ENCODE peak calls at places on chromosome X, in four cellular contexts. V is left lung, P is A549, S is choroid plexus epithelial cell. R is an unnamed sample.

GRCh38 chrX:98405376-98405775 is 1521.7 kb downstream of the RPA4 start:
- DNase-seq in V (no peak), P (no peak), S (peak; percentile 0), R (no peak)

GRCh38 chrX:50723006-50723405 is 91.0 kb downstream of the SHROOM4 start:
- DNase-seq in V (no peak), P (no peak), S (peak; percentile 22), R (no peak)

GRCh38 chrX:148933881-148934280 is 433.5 kb downstream of the AFF2 start:
- DNase-seq in V (no peak), P (no peak), S (no peak), R (no peak)

GRCh38 chrX:22467571-22467970 is 194.9 kb downstream of the CBLL2 start:
- DNase-seq in V (no peak), P (no peak), S (no peak), R (no peak)

GRCh38 chrX:38282044-38282443 is 45.3 kb downstream of the RPGR start:
- DNase-seq in V (no peak), P (peak; percentile 4), S (peak; percentile 57), R (no peak)

GRCh38 chrX:12814434-12814833 is 23.2 kb downstream of the PRPS2 start:
- DNase-seq in V (no peak), P (peak; percentile 59), S (peak; percentile 78), R (no peak)

GRCh38 chrX:52870041-52870440 is 2.2 kb upstream of the XAGE3 start:
- DNase-seq in V (no peak), P (no peak), S (no peak), R (no peak)

GRCh38 chrX:26026179-26026578 is 112.0 kb upstream of the MAGEB18 start:
- DNase-seq in V (no peak), P (no peak), S (no peak), R (no peak)

GRCh38 chrX:130086414-130087207 is 23.7 kb downstream of the ELF4 start:
- DNase-seq in V (peak; percentile 81), P (no peak), S (no peak), R (no peak)

GRCh38 chrX:69109706-69110635 is 55.3 kb downstream of the PJA1 start:
- DNase-seq in V (no peak), P (peak; percentile 84), S (peak; percentile 45), R (no peak)

GRCh38 chrX:38678217-38678616 is 116.9 kb downstream of the TSPAN7 start:
- DNase-seq in V (no peak), P (no peak), S (no peak), R (no peak)

GRCh38 chrX:124232523-124233201 is 99.8 kb upstream of the TEX13D start:
- DNase-seq in V (no peak), P (no peak), S (no peak), R (no peak)

GRCh38 chrX:120781416-120781815 is 94.2 kb downstream of the CT47B1 start:
- DNase-seq in V (no peak), P (no peak), S (peak; percentile 45), R (no peak)

GRCh38 chrX:109830157-109830703 is 97.2 kb upstream of the ACSL4 start:
- DNase-seq in V (no peak), P (no peak), S (no peak), R (no peak)

GRCh38 chrX:39984191-39984956 is 113.4 kb downstream of the BCOR start:
- DNase-seq in V (no peak), P (no peak), S (peak; percentile 16), R (no peak)

GRCh38 chrX:120559799-120560198 is 963 bp downstream of the CUL4B start:
- DNase-seq in V (no peak), P (no peak), S (no peak), R (no peak)

GRCh38 chrX:40169193-40170086 is 71.7 kb upstream of the BCOR start:
- DNase-seq in V (peak; percentile 71), P (peak; percentile 81), S (peak; percentile 92), R (peak; percentile 63)

GRCh38 chrX:152343306-152343705 is 107.8 kb downstream of the GABRA3 start:
- DNase-seq in V (no peak), P (no peak), S (no peak), R (no peak)

GRCh38 chrX:132470830-132471229 is 18.0 kb downstream of the MBNL3 start:
- DNase-seq in V (no peak), P (no peak), S (no peak), R (no peak)

GRCh38 chrX:15358533-15358932 is 23.2 kb upstream of the PIGA start:
- DNase-seq in V (no peak), P (no peak), S (no peak), R (no peak)

GRCh38 chrX:18755651-18756050 is 48.2 kb downstream of the PPEF1 start:
- DNase-seq in V (no peak), P (no peak), S (peak; percentile 2), R (no peak)

GRCh38 chrX:23752740-23753435 is 9.8 kb upstream of the ACOT9 start:
- DNase-seq in V (no peak), P (peak; percentile 28), S (peak; percentile 41), R (no peak)

GRCh38 chrX:20637351-20637750 is 370.6 kb upstream of the RPS6KA3 start:
- DNase-seq in V (no peak), P (no peak), S (no peak), R (no peak)

GRCh38 chrX:6283826-6284225 is 55.2 kb upstream of the NLGN4X start:
- DNase-seq in V (no peak), P (no peak), S (no peak), R (no peak)

GRCh38 chrX:84611843-84612636 is 109.8 kb upstream of the HDX start:
- DNase-seq in V (no peak), P (no peak), S (no peak), R (no peak)

GRCh38 chrX:49073641-49074575 is at the start of gene PRAF2:
- DNase-seq in V (peak; percentile 96), P (peak; percentile 93), S (peak; percentile 93), R (peak; percentile 76)

GRCh38 chrX:1086444-1087409 is 125.7 kb downstream of the CRLF2 start:
- DNase-seq in V (no peak), P (peak; percentile 97), S (peak; percentile 4), R (no peak)

GRCh38 chrX:106955004-106955772 is 35.0 kb downstream of the CLDN2 start:
- DNase-seq in V (no peak), P (peak; percentile 59), S (peak; percentile 59), R (no peak)

GRCh38 chrX:52271212-52271611 is 86.5 kb downstream of the MAGED4 start:
- DNase-seq in V (no peak), P (peak; percentile 25), S (peak; percentile 10), R (no peak)

GRCh38 chrX:135389717-135390116 is 32.0 kb upstream of the SMIM10L2A start:
- DNase-seq in V (no peak), P (peak; percentile 83), S (no peak), R (no peak)

GRCh38 chrX:39682778-39683177 is 415.0 kb downstream of the BCOR start:
- DNase-seq in V (no peak), P (no peak), S (no peak), R (no peak)

GRCh38 chrX:24925430-24925829 is 90.3 kb downstream of the ARX start:
- DNase-seq in V (no peak), P (no peak), S (peak; percentile 30), R (no peak)

GRCh38 chrX:19544693-19545305 is 29.5 kb upstream of the MAP3K15 start:
- DNase-seq in V (no peak), P (peak; percentile 64), S (peak; percentile 77), R (no peak)

GRCh38 chrX:123878177-123878576 is 18.3 kb downstream of the XIAP start:
- DNase-seq in V (no peak), P (no peak), S (peak; percentile 38), R (no peak)

GRCh38 chrX:103847174-103847870 is 15.3 kb upstream of the RAB9B start:
- DNase-seq in V (no peak), P (no peak), S (peak; percentile 24), R (no peak)

GRCh38 chrX:133056341-133056740 is 40.6 kb downstream of the USP26 start:
- DNase-seq in V (no peak), P (no peak), S (no peak), R (no peak)

GRCh38 chrX:1185556-1185955 is 26.9 kb downstream of the CRLF2 start:
- DNase-seq in V (no peak), P (no peak), S (no peak), R (no peak)

GRCh38 chrX:14027511-14028019 is 2.1 kb downstream of the GEMIN8 start:
- DNase-seq in V (no peak), P (peak; percentile 22), S (peak; percentile 46), R (no peak)

GRCh38 chrX:11724122-11725017 is 33.7 kb upstream of the MSL3 start:
- DNase-seq in V (no peak), P (peak; percentile 30), S (peak; percentile 58), R (no peak)
- TF ChIP-seq CTCF in V (peak; percentile 38), P (peak; percentile 59), S (peak; percentile 69), R (peak; percentile 21)

DNA sequence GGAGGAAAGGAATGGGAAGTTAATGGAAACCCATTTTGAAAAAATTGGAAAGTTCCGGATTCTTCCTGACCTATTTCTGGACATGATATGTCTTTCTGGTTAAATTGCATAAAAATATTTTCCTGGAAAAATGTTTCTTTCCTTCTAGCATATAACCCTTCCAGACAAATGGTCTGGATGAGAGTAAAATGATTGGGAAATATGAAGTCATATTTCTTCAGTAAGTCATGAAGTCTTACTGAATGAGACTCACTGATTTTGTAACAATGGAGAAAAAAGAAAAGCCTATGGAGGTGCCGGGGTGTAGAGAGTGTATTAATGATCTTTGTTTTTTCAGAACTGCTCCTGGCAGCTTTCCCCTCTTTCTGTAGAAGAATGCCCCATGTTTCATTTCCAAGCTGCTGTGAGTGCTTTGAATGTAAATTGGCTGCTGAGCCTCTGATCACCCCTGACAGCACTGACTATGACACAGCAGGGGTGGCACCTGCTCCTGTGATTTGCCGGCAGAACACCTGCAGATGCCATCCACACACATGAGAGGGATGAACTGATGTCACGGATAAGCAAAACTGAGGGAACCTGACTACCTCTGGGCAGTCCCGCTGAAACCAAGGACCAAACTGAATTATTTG is 19.7 kb upstream of the ZNF41 start:
- DNase-seq in V (no peak), P (no peak), S (peak; percentile 59), R (no peak)
- TF ChIP-seq CTCF in V (no peak), P (no peak), S (no peak), R (no peak)

DNA sequence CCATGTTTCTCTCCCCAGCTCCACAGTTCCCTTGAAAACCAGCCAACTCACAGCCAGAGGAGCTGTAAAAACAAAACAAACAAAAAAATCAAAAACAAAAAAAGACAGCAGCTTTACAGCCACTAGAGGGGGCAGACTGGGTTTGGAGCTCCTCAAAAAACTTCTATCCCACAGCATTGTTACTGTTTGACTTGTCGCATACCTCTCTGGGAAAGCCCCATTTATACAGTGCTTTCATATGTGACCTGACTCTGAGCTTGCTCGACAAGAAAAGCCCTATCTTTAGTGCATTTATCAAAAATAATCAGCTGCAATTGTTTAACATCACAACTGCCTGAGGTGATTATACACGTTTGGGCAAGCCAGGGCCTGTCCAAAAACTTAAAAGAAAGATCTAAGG is 21.6 kb downstream of the TSPAN6 start:
- DNase-seq in V (no peak), P (peak; percentile 60), S (peak; percentile 86), R (no peak)
- TF ChIP-seq CTCF in V (peak; percentile 32), P (peak; percentile 47), S (peak; percentile 76), R (no peak)

GRCh38 chrX:64976673-64977040 is 407 bp upstream of the ZC4H2 start:
- DNase-seq in V (no peak), P (no peak), S (no peak), R (no peak)
- TF ChIP-seq CTCF in V (no peak), P (no peak), S (no peak), R (no peak)

GRCh38 chrX:153501530-153501929 is 6.8 kb downstream of the BGN start:
- DNase-seq in V (no peak), P (no peak), S (no peak), R (no peak)
- TF ChIP-seq CTCF in V (no peak), P (no peak), S (no peak), R (no peak)